ENCODE peak calls at places on chromosomes 1 and 21, in seven cellular contexts. T is astrocyte of the cerebellum, M is epithelial cell of esophagus, G is HepG2, L is colonic mucosa, O is cardiac fibroblast, U is ovary. S is an unnamed sample.

GRCh38 chr1:245156736-245157505 is 2.1 kb downstream of the KIF26B start:
- DNase-seq in T (peak), M (peak), G (peak), L (peak), O (peak), U (no peak), S (no peak)

GRCh38 chr21:42092805-42093590 is 21.9 kb downstream of the UMODL1 start:
- DNase-seq in T (peak), M (no peak), G (no peak), L (no peak), O (no peak), U (no peak), S (no peak)

GRCh38 chr1:46580140-46580903 is 23.7 kb downstream of the MKNK1 start:
- DNase-seq in T (no peak), M (peak), G (peak), L (no peak), O (no peak), U (no peak), S (no peak)

GRCh38 chr1:53346007-53346813 is 18.3 kb upstream of the LRP8 start:
- DNase-seq in T (no peak), M (no peak), G (no peak), L (peak), O (no peak), U (peak), S (no peak)

GRCh38 chr1:22745675-22746585 is 35.3 kb downstream of the EPHB2 start:
- DNase-seq in T (no peak), M (peak), G (peak), L (peak), O (peak), U (no peak), S (no peak)

GRCh38 chr1:13432251-13432650 is 22.0 kb downstream of the PRAMEF20 start:
- DNase-seq in T (no peak), M (no peak), G (no peak), L (no peak), O (no peak), U (no peak), S (no peak)

GRCh38 chr1:41866285-41866684 is 52.4 kb downstream of the HIVEP3 start:
- DNase-seq in T (no peak), M (no peak), G (no peak), L (no peak), O (no peak), U (peak), S (no peak)

GRCh38 chr1:11845641-11846335 is 1.8 kb downstream of the NPPA start:
- DNase-seq in T (peak), M (peak), G (peak), L (no peak), O (peak), U (no peak), S (no peak)

GRCh38 chr1:236029428-236029940 is 35.4 kb downstream of the NID1 start:
- DNase-seq in T (no peak), M (no peak), G (no peak), L (no peak), O (no peak), U (no peak), S (no peak)

GRCh38 chr1:167661527-167662436 is 31.8 kb downstream of the RCSD1 start:
- DNase-seq in T (peak), M (peak), G (no peak), L (no peak), O (peak), U (no peak), S (peak)

GRCh38 chr1:20484526-20485462 is 1.2 kb downstream of the CAMK2N1 start:
- DNase-seq in T (no peak), M (no peak), G (no peak), L (peak), O (peak), U (peak), S (no peak)

GRCh38 chr1:34864759-34865158 is 5.2 kb upstream of the SMIM12 start:
- DNase-seq in T (no peak), M (no peak), G (no peak), L (no peak), O (no peak), U (no peak), S (no peak)

GRCh38 chr21:41970751-41971653 is 17.2 kb upstream of the C2CD2 start:
- DNase-seq in T (no peak), M (no peak), G (no peak), L (peak), O (no peak), U (no peak), S (no peak)

GRCh38 chr1:151763990-151764389 is 694 bp upstream of the MRPL9 start:
- DNase-seq in T (no peak), M (no peak), G (no peak), L (no peak), O (peak), U (no peak), S (no peak)

GRCh38 chr1:85818371-85818770 is 110.1 kb upstream of the ZNHIT6 start:
- DNase-seq in T (no peak), M (no peak), G (no peak), L (no peak), O (peak), U (no peak), S (peak)

GRCh38 chr1:62321438-62321837 is 2.2 kb upstream of the KANK4 start:
- DNase-seq in T (no peak), M (peak), G (no peak), L (no peak), O (peak), U (no peak), S (peak)

GRCh38 chr1:19206947-19207346 is 3.1 kb downstream of the UBR4 start:
- DNase-seq in T (no peak), M (no peak), G (no peak), L (peak), O (no peak), U (no peak), S (no peak)

GRCh38 chr21:44960141-44961092 is 20.6 kb downstream of the SLX9 start:
- DNase-seq in T (no peak), M (no peak), G (no peak), L (no peak), O (no peak), U (no peak), S (no peak)

GRCh38 chr1:233587196-233587595 is 26.7 kb upstream of the KCNK1 start:
- DNase-seq in T (no peak), M (no peak), G (no peak), L (no peak), O (no peak), U (no peak), S (no peak)

GRCh38 chr1:233586301-233586700 is 27.6 kb upstream of the KCNK1 start:
- DNase-seq in T (no peak), M (no peak), G (no peak), L (no peak), O (no peak), U (no peak), S (no peak)

GRCh38 chr1:233584376-233584775 is 29.5 kb upstream of the KCNK1 start:
- DNase-seq in T (no peak), M (no peak), G (no peak), L (no peak), O (no peak), U (no peak), S (no peak)

GRCh38 chr1:233584931-233585330 is 29.0 kb upstream of the KCNK1 start:
- DNase-seq in T (no peak), M (no peak), G (no peak), L (no peak), O (no peak), U (no peak), S (no peak)

DNA sequence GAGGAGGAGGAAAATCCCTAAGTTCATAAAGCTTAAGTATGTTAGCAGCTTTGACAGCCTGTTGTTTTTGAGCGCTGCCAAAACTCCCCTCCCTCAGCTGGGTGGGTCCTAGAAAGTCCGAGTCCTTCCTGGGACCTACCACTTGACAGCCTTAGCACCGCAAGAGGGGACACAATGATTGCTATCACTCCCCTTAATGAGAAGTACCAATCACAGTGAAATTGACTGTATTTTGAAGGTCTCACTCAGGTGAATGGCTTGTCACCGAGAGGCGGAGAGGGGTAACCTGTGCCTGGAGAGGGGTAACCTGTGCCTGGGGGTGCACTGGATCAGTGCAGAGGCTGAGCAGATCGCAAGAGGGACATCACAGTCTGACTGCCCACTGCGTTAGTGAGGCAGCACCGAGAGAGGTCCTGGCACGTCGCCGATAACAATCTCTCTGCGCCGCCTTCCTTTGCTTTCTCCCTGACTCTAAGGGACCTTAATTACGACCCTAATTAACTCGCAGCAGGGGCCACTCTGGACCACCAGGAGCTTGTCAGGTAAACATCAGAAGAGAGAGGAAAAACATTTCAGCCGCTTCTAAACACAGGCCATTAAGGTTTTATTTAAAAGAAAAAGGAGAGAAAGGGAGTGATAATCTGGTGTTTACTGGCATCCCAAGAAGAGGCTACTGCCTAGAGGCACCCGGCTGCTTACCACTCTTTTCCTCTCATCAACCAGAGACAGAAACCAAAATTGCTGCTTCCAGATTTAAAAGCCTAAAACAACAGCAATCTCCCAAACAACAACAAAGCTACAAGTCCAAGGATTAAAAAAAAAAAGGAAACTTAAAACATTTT is 25.7 kb upstream of the KCNK1 start:
- DNase-seq in T (no peak), M (no peak), G (no peak), L (no peak), O (no peak), U (no peak), S (no peak)
- H3K4me3 ChIP-seq in T (no peak), M (no peak), G (no peak), L (no peak), O (no peak), U (no peak), S (no peak)

GRCh38 chr1:119917304-119918055 is 21.2 kb upstream of the ADAM30 start:
- DNase-seq in T (no peak), M (peak), G (no peak), L (no peak), O (no peak), U (no peak), S (no peak)
- TF ChIP-seq CTCF in T (no peak), M (no peak), G (no peak), L (no peak), O (no peak), U (no peak), S (no peak)

GRCh38 chr21:37452222-37452621 is 85.6 kb downstream of the DYRK1A start:
- DNase-seq in T (peak), M (no peak), G (no peak), L (no peak), O (peak), U (no peak), S (peak)
- H3K4me3 ChIP-seq in T (no peak), M (no peak), G (no peak), L (no peak), O (no peak), U (no peak), S (no peak)

GRCh38 chr1:1211541-1212511 is 2.1 kb downstream of the TNFRSF4 start:
- DNase-seq in T (no peak), M (no peak), G (no peak), L (no peak), O (no peak), U (no peak), S (no peak)

GRCh38 chr1:1215266-1215676 is 1.3 kb upstream of the TNFRSF4 start:
- DNase-seq in T (no peak), M (no peak), G (no peak), L (no peak), O (no peak), U (no peak), S (no peak)

GRCh38 chr1:1212780-1213152 is 1.2 kb downstream of the TNFRSF4 start:
- DNase-seq in T (no peak), M (no peak), G (no peak), L (no peak), O (no peak), U (no peak), S (no peak)

GRCh38 chr1:1213919-1214599 is at the start of gene TNFRSF4:
- DNase-seq in T (no peak), M (no peak), G (no peak), L (no peak), O (no peak), U (no peak), S (no peak)

GRCh38 chr1:1213153-1213918 is 617 bp downstream of the TNFRSF4 start:
- DNase-seq in T (no peak), M (no peak), G (no peak), L (no peak), O (no peak), U (no peak), S (no peak)
- TF ChIP-seq CTCF in T (no peak), M (no peak), G (no peak), L (no peak), O (no peak), U (no peak), S (no peak)

GRCh38 chr1:216721878-216722277 is 1.4 kb downstream of the ESRRG start:
- DNase-seq in T (no peak), M (no peak), G (no peak), L (no peak), O (no peak), U (no peak), S (no peak)

GRCh38 chr1:216726435-216726834 is 3.2 kb upstream of the ESRRG start:
- DNase-seq in T (no peak), M (no peak), G (no peak), L (no peak), O (no peak), U (no peak), S (no peak)

GRCh38 chr1:216722841-216723240 is 388 bp downstream of the ESRRG start:
- DNase-seq in T (no peak), M (no peak), G (no peak), L (peak), O (no peak), U (no peak), S (no peak)

DNA sequence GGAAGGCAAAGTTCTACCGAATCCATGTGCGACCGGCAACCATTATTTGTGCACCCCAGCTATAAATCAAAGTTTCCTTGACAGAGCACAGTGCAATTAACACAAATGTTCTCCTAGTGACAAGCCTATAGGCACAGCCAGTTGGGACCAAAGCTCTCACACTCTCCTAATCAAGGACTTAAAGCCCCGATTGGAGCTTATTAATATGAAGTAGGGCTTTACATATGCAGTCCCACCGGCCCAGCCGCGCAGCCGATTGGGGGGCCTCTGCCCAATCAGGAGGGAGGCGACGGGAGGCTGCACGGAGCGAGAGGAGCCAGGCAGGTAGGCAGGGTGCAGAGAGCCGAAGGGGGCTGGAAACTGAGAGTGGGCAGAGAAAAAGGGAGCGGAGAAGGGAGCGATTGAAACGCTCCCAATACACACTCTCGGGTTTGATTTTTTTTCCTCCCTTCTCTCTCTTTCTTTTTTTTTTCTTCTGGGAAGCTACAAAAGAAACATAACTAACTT is at the start of gene ESRRG:
- DNase-seq in T (no peak), M (peak), G (peak), L (peak), O (peak), U (peak), S (no peak)
- H3K4me3 ChIP-seq in T (peak), M (peak), G (no peak), L (peak), O (peak), U (no peak), S (no peak)